ENCODE peak calls at places on chromosome 4, in six cellular contexts. One of them, this sample, is unnamed.

GRCh38 chr4:88037447-88037846 is 30.0 kb downstream of the PKD2 start:
- DNase-seq in HCT116: no peak
- DNase-seq in SK-N-SH: no peak
- DNase-seq in H1: no peak
- DNase-seq in K562: no peak
- DNase-seq in GM12878: no peak
- DNase-seq in this sample: no peak

GRCh38 chr4:48905363-48906015 is 1.1 kb downstream of the OCIAD2 start:
- DNase-seq in HCT116: no peak
- DNase-seq in SK-N-SH: peak; percentile 43
- DNase-seq in H1: no peak
- DNase-seq in K562: no peak
- DNase-seq in GM12878: no peak
- DNase-seq in this sample: peak; percentile 25

GRCh38 chr4:172357006-172357405 is 543.8 kb downstream of the GALNTL6 start:
- DNase-seq in HCT116: no peak
- DNase-seq in SK-N-SH: no peak
- DNase-seq in H1: no peak
- DNase-seq in K562: no peak
- DNase-seq in GM12878: no peak
- DNase-seq in this sample: no peak

GRCh38 chr4:84277923-84278322 is 221.2 kb downstream of the NKX6-1 start:
- DNase-seq in HCT116: no peak
- DNase-seq in SK-N-SH: no peak
- DNase-seq in H1: no peak
- DNase-seq in K562: no peak
- DNase-seq in GM12878: no peak
- DNase-seq in this sample: no peak

GRCh38 chr4:184053476-184053875 is 148.4 kb downstream of the STOX2 start:
- DNase-seq in HCT116: no peak
- DNase-seq in SK-N-SH: no peak
- DNase-seq in H1: no peak
- DNase-seq in K562: no peak
- DNase-seq in GM12878: no peak
- DNase-seq in this sample: no peak

GRCh38 chr4:78517050-78517652 is 34.4 kb upstream of the ANXA3 start:
- DNase-seq in HCT116: no peak
- DNase-seq in SK-N-SH: peak; percentile 33
- DNase-seq in H1: no peak
- DNase-seq in K562: peak; percentile 18
- DNase-seq in GM12878: no peak
- DNase-seq in this sample: peak; percentile 11

GRCh38 chr4:64539234-64539849 is 130.1 kb upstream of the TECRL start:
- DNase-seq in HCT116: peak; percentile 16
- DNase-seq in SK-N-SH: peak; percentile 50
- DNase-seq in H1: no peak
- DNase-seq in K562: peak; percentile 49
- DNase-seq in GM12878: peak; percentile 13
- DNase-seq in this sample: peak; percentile 55

GRCh38 chr4:138796761-138797160 is 218.8 kb upstream of the NOCT start:
- DNase-seq in HCT116: no peak
- DNase-seq in SK-N-SH: no peak
- DNase-seq in H1: no peak
- DNase-seq in K562: no peak
- DNase-seq in GM12878: no peak
- DNase-seq in this sample: no peak

GRCh38 chr4:122293374-122294365 is 85.1 kb upstream of the ADAD1 start:
- DNase-seq in HCT116: no peak
- DNase-seq in SK-N-SH: no peak
- DNase-seq in H1: no peak
- DNase-seq in K562: no peak
- DNase-seq in GM12878: no peak
- DNase-seq in this sample: no peak

GRCh38 chr4:130563891-130564418 is 1468.0 kb downstream of the C4orf33 start:
- DNase-seq in HCT116: no peak
- DNase-seq in SK-N-SH: no peak
- DNase-seq in H1: no peak
- DNase-seq in K562: no peak
- DNase-seq in GM12878: no peak
- DNase-seq in this sample: no peak

GRCh38 chr4:27861381-27861787 is 1000.7 kb downstream of the STIM2 start:
- DNase-seq in HCT116: peak; percentile 57
- DNase-seq in SK-N-SH: peak; percentile 0
- DNase-seq in H1: peak; percentile 52
- DNase-seq in K562: no peak
- DNase-seq in GM12878: no peak
- DNase-seq in this sample: peak; percentile 25

GRCh38 chr4:172881645-172882044 is 287.0 kb upstream of the GALNT7 start:
- DNase-seq in HCT116: no peak
- DNase-seq in SK-N-SH: no peak
- DNase-seq in H1: no peak
- DNase-seq in K562: no peak
- DNase-seq in GM12878: no peak
- DNase-seq in this sample: no peak

GRCh38 chr4:77385124-77385969 is 220.3 kb upstream of the CXCL13 start:
- DNase-seq in HCT116: peak; percentile 54
- DNase-seq in SK-N-SH: peak; percentile 22
- DNase-seq in H1: peak; percentile 73
- DNase-seq in K562: peak; percentile 58
- DNase-seq in GM12878: peak; percentile 15
- DNase-seq in this sample: peak; percentile 41

GRCh38 chr4:163165217-163166017 is 1.3 kb downstream of the NAF1 start:
- DNase-seq in HCT116: no peak
- DNase-seq in SK-N-SH: no peak
- DNase-seq in H1: no peak
- DNase-seq in K562: no peak
- DNase-seq in GM12878: no peak
- DNase-seq in this sample: no peak

GRCh38 chr4:54085284-54085683 is 14.7 kb upstream of the GSX2 start:
- DNase-seq in HCT116: no peak
- DNase-seq in SK-N-SH: no peak
- DNase-seq in H1: no peak
- DNase-seq in K562: no peak
- DNase-seq in GM12878: no peak
- DNase-seq in this sample: peak; percentile 91

GRCh38 chr4:85842540-85842939 is 367.6 kb downstream of the ARHGAP24 start:
- DNase-seq in HCT116: no peak
- DNase-seq in SK-N-SH: no peak
- DNase-seq in H1: no peak
- DNase-seq in K562: no peak
- DNase-seq in GM12878: no peak
- DNase-seq in this sample: no peak

GRCh38 chr4:80138556-80139538 is 58.5 kb upstream of the PRDM8 start:
- DNase-seq in HCT116: no peak
- DNase-seq in SK-N-SH: no peak
- DNase-seq in H1: no peak
- DNase-seq in K562: no peak
- DNase-seq in GM12878: peak; percentile 12
- DNase-seq in this sample: no peak

GRCh38 chr4:20444599-20445337 is 193.1 kb downstream of the SLIT2 start:
- DNase-seq in HCT116: no peak
- DNase-seq in SK-N-SH: peak; percentile 47
- DNase-seq in H1: no peak
- DNase-seq in K562: no peak
- DNase-seq in GM12878: no peak
- DNase-seq in this sample: no peak

GRCh38 chr4:7904942-7905341 is 34.7 kb downstream of the AFAP1 start:
- DNase-seq in HCT116: no peak
- DNase-seq in SK-N-SH: no peak
- DNase-seq in H1: no peak
- DNase-seq in K562: no peak
- DNase-seq in GM12878: no peak
- DNase-seq in this sample: no peak

GRCh38 chr4:65175585-65175984 is 494.7 kb downstream of the EPHA5 start:
- DNase-seq in HCT116: no peak
- DNase-seq in SK-N-SH: no peak
- DNase-seq in H1: no peak
- DNase-seq in K562: no peak
- DNase-seq in GM12878: no peak
- DNase-seq in this sample: no peak

GRCh38 chr4:6308890-6309643 is 39.4 kb downstream of the WFS1 start:
- DNase-seq in HCT116: no peak
- DNase-seq in SK-N-SH: peak; percentile 84
- DNase-seq in H1: peak; percentile 84
- DNase-seq in K562: no peak
- DNase-seq in GM12878: no peak
- DNase-seq in this sample: peak; percentile 79

GRCh38 chr4:4607336-4608213 is 65.7 kb upstream of the STX18 start:
- DNase-seq in HCT116: no peak
- DNase-seq in SK-N-SH: no peak
- DNase-seq in H1: no peak
- DNase-seq in K562: no peak
- DNase-seq in GM12878: no peak
- DNase-seq in this sample: no peak

GRCh38 chr4:113564493-113564892 is 197.0 kb downstream of the CAMK2D start:
- DNase-seq in HCT116: no peak
- DNase-seq in SK-N-SH: no peak
- DNase-seq in H1: no peak
- DNase-seq in K562: no peak
- DNase-seq in GM12878: no peak
- DNase-seq in this sample: no peak

GRCh38 chr4:125522588-125522987 is 207.8 kb downstream of the FAT4 start:
- DNase-seq in HCT116: no peak
- DNase-seq in SK-N-SH: no peak
- DNase-seq in H1: no peak
- DNase-seq in K562: no peak
- DNase-seq in GM12878: no peak
- DNase-seq in this sample: no peak

GRCh38 chr4:52979020-52979419 is 116.9 kb downstream of the RASL11B start:
- DNase-seq in HCT116: peak; percentile 3
- DNase-seq in SK-N-SH: no peak
- DNase-seq in H1: no peak
- DNase-seq in K562: no peak
- DNase-seq in GM12878: no peak
- DNase-seq in this sample: no peak

GRCh38 chr4:147518846-147519767 is 38.2 kb downstream of the EDNRA start:
- DNase-seq in HCT116: peak; percentile 59
- DNase-seq in SK-N-SH: peak; percentile 44
- DNase-seq in H1: peak; percentile 59
- DNase-seq in K562: peak; percentile 32
- DNase-seq in GM12878: peak; percentile 28
- DNase-seq in this sample: peak; percentile 39

GRCh38 chr4:155705664-155706063 is 39.0 kb downstream of the GUCY1A1 start:
- DNase-seq in HCT116: no peak
- DNase-seq in SK-N-SH: no peak
- DNase-seq in H1: no peak
- DNase-seq in K562: no peak
- DNase-seq in GM12878: no peak
- DNase-seq in this sample: peak; percentile 4

GRCh38 chr4:55499495-55499894 is 47.2 kb downstream of the CLOCK start:
- DNase-seq in HCT116: no peak
- DNase-seq in SK-N-SH: no peak
- DNase-seq in H1: peak; percentile 52
- DNase-seq in K562: peak; percentile 15
- DNase-seq in GM12878: no peak
- DNase-seq in this sample: no peak

GRCh38 chr4:31995943-31996901 is 1276.1 kb downstream of the PCDH7 start:
- DNase-seq in HCT116: no peak
- DNase-seq in SK-N-SH: no peak
- DNase-seq in H1: no peak
- DNase-seq in K562: peak; percentile 26
- DNase-seq in GM12878: no peak
- DNase-seq in this sample: no peak

DNA sequence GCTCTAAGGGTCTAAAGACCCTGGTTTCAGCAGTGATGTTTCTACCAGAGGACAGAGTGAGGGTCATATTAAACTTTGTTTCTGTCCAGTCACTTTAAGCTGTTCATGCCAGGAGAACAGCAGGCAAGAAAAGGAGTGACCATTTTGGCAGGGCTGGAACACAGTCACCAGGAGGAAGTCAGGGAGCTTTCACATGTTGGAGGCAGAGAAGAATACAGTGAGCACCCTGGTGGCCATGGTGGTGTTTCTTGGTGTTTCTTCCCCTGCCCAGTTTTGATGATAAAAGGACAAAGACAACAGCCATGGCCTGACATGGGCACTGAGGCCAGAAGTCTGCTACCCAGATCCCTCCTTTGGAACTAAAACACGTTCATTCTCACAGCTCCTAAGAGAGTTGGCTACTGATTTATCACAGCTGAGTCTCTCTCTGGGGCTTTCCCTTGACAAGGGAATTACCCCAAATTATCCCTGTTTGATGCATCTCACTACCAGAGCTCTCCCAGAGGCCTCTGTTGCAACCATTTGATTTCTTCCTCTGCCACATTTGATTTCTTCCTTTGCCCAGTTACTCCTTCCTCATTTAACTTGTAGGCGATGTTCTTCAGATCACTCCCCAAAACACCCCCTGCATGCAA is 106.4 kb upstream of the NWD2 start:
- DNase-seq in HCT116: no peak
- DNase-seq in SK-N-SH: no peak
- DNase-seq in H1: no peak
- DNase-seq in K562: no peak
- DNase-seq in GM12878: no peak
- DNase-seq in this sample: no peak
- TF ChIP-seq SIN3A in HCT116: no peak
- TF ChIP-seq SIN3A in SK-N-SH: no peak
- TF ChIP-seq SIN3A in H1: no peak
- TF ChIP-seq SIN3A in K562: no peak
- TF ChIP-seq SIN3A in GM12878: no peak
- TF ChIP-seq SIN3A in this sample: no peak

GRCh38 chr4:159398236-159398638 is 295.4 kb downstream of the RAPGEF2 start:
- DNase-seq in HCT116: no peak
- DNase-seq in SK-N-SH: no peak
- DNase-seq in H1: no peak
- DNase-seq in K562: no peak
- DNase-seq in GM12878: no peak
- DNase-seq in this sample: no peak
- TF ChIP-seq JUND in HCT116: no peak
- TF ChIP-seq JUND in SK-N-SH: no peak
- TF ChIP-seq JUND in H1: no peak
- TF ChIP-seq JUND in K562: no peak
- TF ChIP-seq JUND in GM12878: no peak
- TF ChIP-seq JUND in this sample: no peak

GRCh38 chr4:1727117-1728031 is 6.1 kb downstream of the TACC3 start:
- DNase-seq in HCT116: no peak
- DNase-seq in SK-N-SH: peak; percentile 28
- DNase-seq in H1: no peak
- DNase-seq in K562: no peak
- DNase-seq in GM12878: no peak
- DNase-seq in this sample: no peak
- TF ChIP-seq POLR2AphosphoS5 in HCT116: no peak
- TF ChIP-seq POLR2AphosphoS5 in SK-N-SH: peak; percentile 46
- TF ChIP-seq POLR2AphosphoS5 in H1: no peak
- TF ChIP-seq POLR2AphosphoS5 in K562: no peak
- TF ChIP-seq POLR2AphosphoS5 in GM12878: no peak
- TF ChIP-seq POLR2AphosphoS5 in this sample: no peak

GRCh38 chr4:95636061-95636460 is 87.3 kb upstream of the UNC5C start:
- DNase-seq in HCT116: no peak
- DNase-seq in SK-N-SH: peak; percentile 42
- DNase-seq in H1: no peak
- DNase-seq in K562: no peak
- DNase-seq in GM12878: no peak
- DNase-seq in this sample: no peak
- TF ChIP-seq SIN3A in HCT116: no peak
- TF ChIP-seq SIN3A in SK-N-SH: no peak
- TF ChIP-seq SIN3A in H1: no peak
- TF ChIP-seq SIN3A in K562: no peak
- TF ChIP-seq SIN3A in GM12878: no peak
- TF ChIP-seq SIN3A in this sample: no peak